ENCODE peak calls at places on chromosomes 7 and 10, in five cellular contexts. J, U, A, W and Y are unnamed samples.

GRCh38 chr10:97426776-97427570 is 982 bp downstream of the PGAM1 start:
- DNase-seq in J (no peak), U (no peak), A (peak; percentile 45), W (peak; percentile 25), Y (no peak)

GRCh38 chr10:118342638-118343020 is 505 bp upstream of the FAM204A start:
- DNase-seq in J (no peak), U (no peak), A (peak; percentile 17), W (no peak), Y (no peak)

GRCh38 chr7:80686576-80686975 is 48.1 kb downstream of the CD36 start:
- DNase-seq in J (no peak), U (no peak), A (no peak), W (no peak), Y (no peak)

GRCh38 chr10:59362184-59362966 is at the start of gene FAM13C:
- DNase-seq in J (no peak), U (no peak), A (peak; percentile 47), W (peak; percentile 75), Y (no peak)

GRCh38 chr7:128982105-128982504 is 44.4 kb downstream of the IRF5 start:
- DNase-seq in J (no peak), U (no peak), A (no peak), W (no peak), Y (no peak)

GRCh38 chr7:831596-832291 is 532 bp upstream of the SUN1 start:
- DNase-seq in J (peak; percentile 57), U (peak; percentile 80), A (no peak), W (no peak), Y (peak; percentile 85)

GRCh38 chr10:2839081-2839725 is 228.1 kb upstream of the PFKP start:
- DNase-seq in J (no peak), U (no peak), A (peak; percentile 66), W (peak; percentile 51), Y (no peak)

GRCh38 chr7:39353615-39354376 is 212.4 kb upstream of the YAE1 start:
- DNase-seq in J (no peak), U (no peak), A (no peak), W (peak; percentile 5), Y (no peak)

GRCh38 chr7:24812313-24812945 is 55.2 kb upstream of the GSDME start:
- DNase-seq in J (no peak), U (no peak), A (peak; percentile 68), W (peak; percentile 45), Y (no peak)

GRCh38 chr10:103523683-103524082 is 30.2 kb downstream of the NEURL1 start:
- DNase-seq in J (no peak), U (no peak), A (no peak), W (no peak), Y (no peak)

GRCh38 chr10:21337171-21337792 is 188.2 kb downstream of the SKIDA1 start:
- DNase-seq in J (no peak), U (no peak), A (no peak), W (no peak), Y (no peak)

GRCh38 chr10:21496285-21497176 is 29.0 kb downstream of the SKIDA1 start:
- DNase-seq in J (no peak), U (no peak), A (peak; percentile 79), W (peak; percentile 59), Y (no peak)

GRCh38 chr10:93333278-93333978 is 148.7 kb downstream of the MYOF start:
- DNase-seq in J (no peak), U (no peak), A (no peak), W (no peak), Y (no peak)